ENCODE peak calls at places on chromosomes 3 and 15, in nine cellular contexts. One of them, this sample, is unnamed.

GRCh38 chr3:30289324-30289723 is 317.1 kb upstream of the TGFBR2 start:
- DNase-seq in colonic mucosa: peak
- DNase-seq in GM23338: no peak
- DNase-seq in Karpas-422: no peak
- DNase-seq in uterus: no peak
- DNase-seq in fibroblast of lung: no peak
- DNase-seq in lung: no peak
- DNase-seq in CD8-positive, alpha-beta memory T cell: no peak
- DNase-seq in dorsolateral prefrontal cortex: no peak
- DNase-seq in this sample: no peak

GRCh38 chr3:278300-279064 is 81.9 kb downstream of the CHL1 start:
- DNase-seq in CD8-positive, alpha-beta memory T cell: no peak
- DNase-seq in uterus: no peak
- DNase-seq in colonic mucosa: no peak
- DNase-seq in lung: no peak
- DNase-seq in GM23338: no peak
- DNase-seq in fibroblast of lung: no peak
- DNase-seq in dorsolateral prefrontal cortex: peak
- DNase-seq in Karpas-422: peak
- DNase-seq in this sample: no peak

GRCh38 chr3:42159706-42160472 is 68.7 kb downstream of the TRAK1 start:
- DNase-seq in CD8-positive, alpha-beta memory T cell: no peak
- DNase-seq in dorsolateral prefrontal cortex: no peak
- DNase-seq in uterus: no peak
- DNase-seq in fibroblast of lung: no peak
- DNase-seq in GM23338: peak
- DNase-seq in lung: peak
- DNase-seq in Karpas-422: peak
- DNase-seq in colonic mucosa: peak
- DNase-seq in this sample: no peak

GRCh38 chr3:119175869-119176756 is 2.7 kb downstream of the UPK1B start:
- DNase-seq in GM23338: no peak
- DNase-seq in fibroblast of lung: peak
- DNase-seq in CD8-positive, alpha-beta memory T cell: no peak
- DNase-seq in Karpas-422: no peak
- DNase-seq in lung: no peak
- DNase-seq in dorsolateral prefrontal cortex: no peak
- DNase-seq in uterus: no peak
- DNase-seq in colonic mucosa: peak
- DNase-seq in this sample: no peak

GRCh38 chr3:126261037-126261436 is 80.7 kb upstream of the ALDH1L1 start:
- DNase-seq in CD8-positive, alpha-beta memory T cell: no peak
- DNase-seq in Karpas-422: peak
- DNase-seq in GM23338: peak
- DNase-seq in lung: peak
- DNase-seq in colonic mucosa: peak
- DNase-seq in uterus: peak
- DNase-seq in fibroblast of lung: peak
- DNase-seq in dorsolateral prefrontal cortex: no peak
- DNase-seq in this sample: no peak

GRCh38 chr3:15387171-15387581 is 40.2 kb downstream of the METTL6 start:
- DNase-seq in GM23338: no peak
- DNase-seq in colonic mucosa: no peak
- DNase-seq in CD8-positive, alpha-beta memory T cell: no peak
- DNase-seq in fibroblast of lung: peak
- DNase-seq in dorsolateral prefrontal cortex: no peak
- DNase-seq in lung: no peak
- DNase-seq in Karpas-422: no peak
- DNase-seq in uterus: no peak
- DNase-seq in this sample: no peak

GRCh38 chr3:64361962-64362735 is 136.9 kb upstream of the PRICKLE2 start:
- DNase-seq in GM23338: no peak
- DNase-seq in dorsolateral prefrontal cortex: no peak
- DNase-seq in fibroblast of lung: peak
- DNase-seq in lung: no peak
- DNase-seq in CD8-positive, alpha-beta memory T cell: no peak
- DNase-seq in Karpas-422: no peak
- DNase-seq in colonic mucosa: no peak
- DNase-seq in uterus: no peak
- DNase-seq in this sample: no peak

GRCh38 chr15:71601038-71601869 is 209.1 kb upstream of the NR2E3 start:
- DNase-seq in fibroblast of lung: no peak
- DNase-seq in Karpas-422: peak
- DNase-seq in dorsolateral prefrontal cortex: no peak
- DNase-seq in CD8-positive, alpha-beta memory T cell: no peak
- DNase-seq in lung: no peak
- DNase-seq in GM23338: no peak
- DNase-seq in colonic mucosa: no peak
- DNase-seq in uterus: peak
- DNase-seq in this sample: no peak

GRCh38 chr3:21754839-21755238 is 3.8 kb upstream of the ZNF385D start:
- DNase-seq in fibroblast of lung: no peak
- DNase-seq in colonic mucosa: no peak
- DNase-seq in uterus: no peak
- DNase-seq in CD8-positive, alpha-beta memory T cell: no peak
- DNase-seq in Karpas-422: no peak
- DNase-seq in dorsolateral prefrontal cortex: peak
- DNase-seq in lung: no peak
- DNase-seq in GM23338: no peak
- DNase-seq in this sample: no peak

GRCh38 chr3:21752749-21753347 is 1.8 kb upstream of the ZNF385D start:
- DNase-seq in GM23338: peak
- DNase-seq in dorsolateral prefrontal cortex: no peak
- DNase-seq in fibroblast of lung: peak
- DNase-seq in CD8-positive, alpha-beta memory T cell: no peak
- DNase-seq in uterus: no peak
- DNase-seq in Karpas-422: peak
- DNase-seq in colonic mucosa: no peak
- DNase-seq in lung: no peak
- DNase-seq in this sample: no peak

GRCh38 chr3:21750291-21750690 is 719 bp downstream of the ZNF385D start:
- DNase-seq in Karpas-422: no peak
- DNase-seq in uterus: no peak
- DNase-seq in colonic mucosa: no peak
- DNase-seq in fibroblast of lung: peak
- DNase-seq in CD8-positive, alpha-beta memory T cell: no peak
- DNase-seq in GM23338: peak
- DNase-seq in dorsolateral prefrontal cortex: no peak
- DNase-seq in lung: no peak
- DNase-seq in this sample: no peak

GRCh38 chr3:21750831-21751391 is at the start of gene ZNF385D:
- DNase-seq in dorsolateral prefrontal cortex: peak
- DNase-seq in uterus: peak
- DNase-seq in fibroblast of lung: peak
- DNase-seq in colonic mucosa: peak
- DNase-seq in lung: no peak
- DNase-seq in Karpas-422: no peak
- DNase-seq in CD8-positive, alpha-beta memory T cell: no peak
- DNase-seq in GM23338: peak
- DNase-seq in this sample: no peak

GRCh38 chr3:21751891-21752290 is 881 bp upstream of the ZNF385D start:
- DNase-seq in lung: no peak
- DNase-seq in uterus: no peak
- DNase-seq in Karpas-422: no peak
- DNase-seq in dorsolateral prefrontal cortex: no peak
- DNase-seq in CD8-positive, alpha-beta memory T cell: no peak
- DNase-seq in GM23338: no peak
- DNase-seq in colonic mucosa: no peak
- DNase-seq in fibroblast of lung: no peak
- DNase-seq in this sample: no peak
- H3K27ac ChIP-seq in lung: no peak
- H3K27ac ChIP-seq in uterus: no peak
- H3K27ac ChIP-seq in Karpas-422: no peak
- H3K27ac ChIP-seq in dorsolateral prefrontal cortex: no peak
- H3K27ac ChIP-seq in CD8-positive, alpha-beta memory T cell: no peak
- H3K27ac ChIP-seq in GM23338: no peak
- H3K27ac ChIP-seq in colonic mucosa: no peak
- H3K27ac ChIP-seq in fibroblast of lung: no peak
- H3K27ac ChIP-seq in this sample: no peak

GRCh38 chr3:150412599-150413069 is 4.5 kb downstream of the TSC22D2 start:
- DNase-seq in dorsolateral prefrontal cortex: no peak
- DNase-seq in lung: no peak
- DNase-seq in fibroblast of lung: peak
- DNase-seq in CD8-positive, alpha-beta memory T cell: no peak
- DNase-seq in uterus: no peak
- DNase-seq in Karpas-422: peak
- DNase-seq in colonic mucosa: no peak
- DNase-seq in GM23338: no peak
- DNase-seq in this sample: no peak

GRCh38 chr3:150411106-150411460 is 3.0 kb downstream of the TSC22D2 start:
- DNase-seq in dorsolateral prefrontal cortex: no peak
- DNase-seq in lung: no peak
- DNase-seq in colonic mucosa: no peak
- DNase-seq in fibroblast of lung: no peak
- DNase-seq in Karpas-422: no peak
- DNase-seq in GM23338: peak
- DNase-seq in CD8-positive, alpha-beta memory T cell: no peak
- DNase-seq in uterus: no peak
- DNase-seq in this sample: no peak

GRCh38 chr3:150411971-150412370 is 3.9 kb downstream of the TSC22D2 start:
- DNase-seq in fibroblast of lung: no peak
- DNase-seq in CD8-positive, alpha-beta memory T cell: no peak
- DNase-seq in uterus: no peak
- DNase-seq in Karpas-422: no peak
- DNase-seq in colonic mucosa: no peak
- DNase-seq in GM23338: no peak
- DNase-seq in dorsolateral prefrontal cortex: no peak
- DNase-seq in lung: no peak
- DNase-seq in this sample: no peak

GRCh38 chr3:150414273-150414672 is 6.2 kb downstream of the TSC22D2 start:
- DNase-seq in Karpas-422: peak
- DNase-seq in lung: no peak
- DNase-seq in GM23338: no peak
- DNase-seq in uterus: no peak
- DNase-seq in dorsolateral prefrontal cortex: peak
- DNase-seq in CD8-positive, alpha-beta memory T cell: no peak
- DNase-seq in colonic mucosa: peak
- DNase-seq in fibroblast of lung: peak
- DNase-seq in this sample: no peak

DNA sequence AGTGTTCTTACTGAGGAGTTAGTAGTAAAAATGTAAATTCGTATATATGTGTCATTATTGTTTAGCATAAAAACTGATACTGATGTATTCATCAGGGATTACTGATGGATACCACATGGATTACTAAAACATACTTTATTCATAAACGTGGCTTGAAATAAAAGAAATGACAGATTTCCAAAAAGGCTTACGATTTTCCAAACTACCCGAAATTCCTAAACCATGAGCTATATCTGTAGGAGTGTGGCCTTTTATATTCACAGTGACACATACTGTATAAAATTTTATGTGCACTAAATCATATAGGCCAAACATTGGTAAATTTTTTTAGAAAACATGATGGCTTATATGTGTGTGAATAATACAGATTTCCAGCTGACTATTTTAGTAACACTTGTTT is 6.9 kb downstream of the TSC22D2 start:
- DNase-seq in fibroblast of lung: peak
- DNase-seq in Karpas-422: no peak
- DNase-seq in uterus: no peak
- DNase-seq in GM23338: no peak
- DNase-seq in lung: no peak
- DNase-seq in colonic mucosa: no peak
- DNase-seq in CD8-positive, alpha-beta memory T cell: no peak
- DNase-seq in dorsolateral prefrontal cortex: no peak
- DNase-seq in this sample: no peak
- H3K4me3 ChIP-seq in fibroblast of lung: peak
- H3K4me3 ChIP-seq in Karpas-422: peak
- H3K4me3 ChIP-seq in uterus: no peak
- H3K4me3 ChIP-seq in GM23338: no peak
- H3K4me3 ChIP-seq in lung: no peak
- H3K4me3 ChIP-seq in colonic mucosa: no peak
- H3K4me3 ChIP-seq in CD8-positive, alpha-beta memory T cell: no peak
- H3K4me3 ChIP-seq in dorsolateral prefrontal cortex: no peak
- H3K4me3 ChIP-seq in this sample: no peak

DNA sequence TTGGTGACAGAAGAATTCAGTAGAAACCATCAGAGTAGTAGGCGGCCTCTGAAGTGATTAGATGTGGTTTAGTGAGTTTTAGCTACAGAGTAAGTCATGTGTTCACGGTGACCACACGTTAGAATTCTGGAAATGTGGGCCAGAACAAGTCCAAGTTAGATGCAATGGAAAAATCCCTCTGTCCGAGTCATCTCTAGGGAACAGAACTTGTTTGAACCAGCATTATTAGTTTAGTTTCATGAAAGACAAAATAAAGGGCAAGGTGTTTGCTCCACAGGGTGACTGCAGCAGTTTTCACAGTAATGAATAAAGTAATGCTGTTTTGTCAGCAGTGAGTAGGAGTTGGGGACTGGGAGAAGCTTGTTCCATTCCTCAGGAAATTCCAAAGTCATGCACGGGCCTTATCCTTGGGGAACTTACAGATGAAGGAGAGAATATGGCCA is 100.2 kb downstream of the CGNL1 start:
- DNase-seq in lung: no peak
- DNase-seq in GM23338: no peak
- DNase-seq in Karpas-422: no peak
- DNase-seq in dorsolateral prefrontal cortex: no peak
- DNase-seq in CD8-positive, alpha-beta memory T cell: no peak
- DNase-seq in uterus: no peak
- DNase-seq in colonic mucosa: no peak
- DNase-seq in fibroblast of lung: peak
- DNase-seq in this sample: no peak
- H3K27ac ChIP-seq in lung: no peak
- H3K27ac ChIP-seq in GM23338: no peak
- H3K27ac ChIP-seq in Karpas-422: no peak
- H3K27ac ChIP-seq in dorsolateral prefrontal cortex: no peak
- H3K27ac ChIP-seq in CD8-positive, alpha-beta memory T cell: no peak
- H3K27ac ChIP-seq in uterus: no peak
- H3K27ac ChIP-seq in colonic mucosa: no peak
- H3K27ac ChIP-seq in fibroblast of lung: no peak
- H3K27ac ChIP-seq in this sample: no peak

GRCh38 chr3:143001369-143002082 is at the start of gene U2SURP:
- DNase-seq in GM23338: peak
- DNase-seq in lung: peak
- DNase-seq in uterus: peak
- DNase-seq in colonic mucosa: peak
- DNase-seq in dorsolateral prefrontal cortex: peak
- DNase-seq in fibroblast of lung: peak
- DNase-seq in Karpas-422: peak
- DNase-seq in CD8-positive, alpha-beta memory T cell: peak
- DNase-seq in this sample: peak

GRCh38 chr3:142998439-142998838 is 2.9 kb upstream of the U2SURP start:
- DNase-seq in uterus: no peak
- DNase-seq in CD8-positive, alpha-beta memory T cell: no peak
- DNase-seq in fibroblast of lung: peak
- DNase-seq in dorsolateral prefrontal cortex: no peak
- DNase-seq in GM23338: no peak
- DNase-seq in colonic mucosa: no peak
- DNase-seq in Karpas-422: no peak
- DNase-seq in lung: no peak
- DNase-seq in this sample: no peak

GRCh38 chr3:143000525-143000924 is 845 bp upstream of the U2SURP start:
- DNase-seq in Karpas-422: no peak
- DNase-seq in lung: no peak
- DNase-seq in CD8-positive, alpha-beta memory T cell: no peak
- DNase-seq in GM23338: peak
- DNase-seq in uterus: no peak
- DNase-seq in dorsolateral prefrontal cortex: no peak
- DNase-seq in colonic mucosa: peak
- DNase-seq in fibroblast of lung: peak
- DNase-seq in this sample: no peak

GRCh38 chr3:143001034-143001368 is 369 bp upstream of the U2SURP start:
- DNase-seq in fibroblast of lung: no peak
- DNase-seq in CD8-positive, alpha-beta memory T cell: no peak
- DNase-seq in Karpas-422: peak
- DNase-seq in dorsolateral prefrontal cortex: no peak
- DNase-seq in lung: no peak
- DNase-seq in uterus: no peak
- DNase-seq in GM23338: no peak
- DNase-seq in colonic mucosa: no peak
- DNase-seq in this sample: no peak

DNA sequence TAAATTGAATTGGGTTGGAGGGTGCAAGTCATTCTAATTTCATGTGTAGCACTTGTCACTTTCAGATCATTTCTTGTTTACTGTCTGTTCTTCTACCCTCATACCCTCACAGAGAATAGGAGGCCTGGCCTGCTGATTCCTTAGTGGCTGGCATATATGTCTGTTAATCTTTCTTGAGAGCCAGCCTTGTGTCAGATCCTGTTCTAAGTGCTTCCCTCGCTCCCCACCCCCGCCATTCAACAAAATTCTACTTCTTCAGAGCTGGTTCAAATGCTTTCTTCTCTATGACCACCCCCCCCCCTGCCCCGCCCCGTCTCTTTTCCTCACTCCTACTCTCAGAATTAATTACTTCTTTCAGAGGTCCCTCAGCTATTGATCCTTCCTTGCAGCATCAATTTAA is 1.5 kb upstream of the U2SURP start:
- DNase-seq in colonic mucosa: no peak
- DNase-seq in fibroblast of lung: peak
- DNase-seq in GM23338: no peak
- DNase-seq in dorsolateral prefrontal cortex: no peak
- DNase-seq in CD8-positive, alpha-beta memory T cell: no peak
- DNase-seq in Karpas-422: no peak
- DNase-seq in uterus: no peak
- DNase-seq in lung: no peak
- DNase-seq in this sample: no peak
- H3K4me3 ChIP-seq in colonic mucosa: no peak
- H3K4me3 ChIP-seq in fibroblast of lung: peak
- H3K4me3 ChIP-seq in GM23338: peak
- H3K4me3 ChIP-seq in dorsolateral prefrontal cortex: no peak
- H3K4me3 ChIP-seq in CD8-positive, alpha-beta memory T cell: no peak
- H3K4me3 ChIP-seq in Karpas-422: no peak
- H3K4me3 ChIP-seq in uterus: no peak
- H3K4me3 ChIP-seq in lung: no peak
- H3K4me3 ChIP-seq in this sample: no peak

This sample was measured in effector memory CD4-positive, alpha-beta T cell.